ENCODE peak calls at places on chromosomes 13 and 19, in four cellular contexts. F is HepG2, H is K562, S is GM12878. C is an unnamed sample.

GRCh38 chr13:106491928-106492327 is 43.5 kb downstream of the EFNB2 start:
- DNase-seq in F (no peak), H (no peak), S (no peak), C (no peak)

GRCh38 chr19:51337141-51337860 is 4.6 kb downstream of the VSIG10L start:
- DNase-seq in F (no peak), H (no peak), S (no peak), C (no peak)

GRCh38 chr13:38872693-38873092 is 117.9 kb downstream of the STOML3 start:
- DNase-seq in F (peak), H (peak), S (no peak), C (peak)

GRCh38 chr13:39417643-39418042 is 185.3 kb downstream of the LHFPL6 start:
- DNase-seq in F (no peak), H (no peak), S (no peak), C (peak)

GRCh38 chr19:18729933-18730530 is 46.6 kb downstream of the CRTC1 start:
- DNase-seq in F (no peak), H (no peak), S (no peak), C (no peak)

GRCh38 chr19:3751236-3751635 is 10.3 kb downstream of the APBA3 start:
- DNase-seq in F (no peak), H (no peak), S (no peak), C (no peak)

GRCh38 chr13:20822406-20822805 is 48.6 kb upstream of the EEF1AKMT1 start:
- DNase-seq in F (no peak), H (no peak), S (no peak), C (no peak)

GRCh38 chr13:60661514-60661913 is 264.5 kb downstream of the TDRD3 start:
- DNase-seq in F (no peak), H (no peak), S (no peak), C (no peak)

GRCh38 chr13:28704282-28704681 is 14.5 kb downstream of the SLC46A3 start:
- DNase-seq in F (no peak), H (no peak), S (no peak), C (no peak)

GRCh38 chr13:94303644-94304174 is 175.8 kb downstream of the DCT start:
- DNase-seq in F (peak), H (no peak), S (no peak), C (no peak)

GRCh38 chr19:17873661-17874422 is 2.1 kb downstream of the SLC5A5 start:
- DNase-seq in F (no peak), H (peak), S (no peak), C (peak)

GRCh38 chr19:40921005-40921897 is 39.2 kb upstream of the CYP2A7 start:
- DNase-seq in F (peak), H (no peak), S (no peak), C (no peak)

GRCh38 chr13:39297664-39298171 is 259.5 kb downstream of the NHLRC3 start:
- DNase-seq in F (no peak), H (no peak), S (no peak), C (no peak)

GRCh38 chr19:29514525-29515232 is 11.1 kb upstream of the VSTM2B start:
- DNase-seq in F (no peak), H (no peak), S (no peak), C (no peak)

GRCh38 chr19:45824041-45824471 is 8.9 kb upstream of the RSPH6A start:
- DNase-seq in F (no peak), H (no peak), S (no peak), C (no peak)

GRCh38 chr19:16367269-16367683 is 42.6 kb downstream of the KLF2 start:
- DNase-seq in F (no peak), H (no peak), S (peak), C (no peak)

GRCh38 chr19:7862413-7862951 is 11.7 kb downstream of the PRR36 start:
- DNase-seq in F (no peak), H (peak), S (no peak), C (peak)

GRCh38 chr19:55354698-55355212 is at the start of gene COX6B2:
- DNase-seq in F (no peak), H (peak), S (no peak), C (no peak)

GRCh38 chr19:3151563-3152430 is 16.0 kb downstream of the GNA15 start:
- DNase-seq in F (no peak), H (no peak), S (no peak), C (no peak)

GRCh38 chr19:18239303-18239702 is 13.1 kb upstream of the PDE4C start:
- DNase-seq in F (no peak), H (peak), S (no peak), C (peak)

GRCh38 chr13:27493981-27494380 is 43.6 kb upstream of the MTIF3 start:
- DNase-seq in F (no peak), H (no peak), S (no peak), C (no peak)

GRCh38 chr13:48965736-48966135 is 10.0 kb upstream of the FNDC3A start:
- DNase-seq in F (no peak), H (no peak), S (no peak), C (no peak)

GRCh38 chr19:19447536-19448237 is 42.2 kb downstream of the GATAD2A start:
- DNase-seq in F (no peak), H (no peak), S (no peak), C (no peak)

GRCh38 chr19:10318807-10319426 is 3.1 kb upstream of the FDX2 start:
- DNase-seq in F (no peak), H (no peak), S (no peak), C (no peak)

GRCh38 chr13:114128624-114129522 is 3.5 kb downstream of the RASA3 start:
- DNase-seq in F (no peak), H (peak), S (peak), C (no peak)

GRCh38 chr13:103140001-103140671 is 73.9 kb upstream of the SLC10A2 start:
- DNase-seq in F (peak), H (peak), S (peak), C (peak)

DNA sequence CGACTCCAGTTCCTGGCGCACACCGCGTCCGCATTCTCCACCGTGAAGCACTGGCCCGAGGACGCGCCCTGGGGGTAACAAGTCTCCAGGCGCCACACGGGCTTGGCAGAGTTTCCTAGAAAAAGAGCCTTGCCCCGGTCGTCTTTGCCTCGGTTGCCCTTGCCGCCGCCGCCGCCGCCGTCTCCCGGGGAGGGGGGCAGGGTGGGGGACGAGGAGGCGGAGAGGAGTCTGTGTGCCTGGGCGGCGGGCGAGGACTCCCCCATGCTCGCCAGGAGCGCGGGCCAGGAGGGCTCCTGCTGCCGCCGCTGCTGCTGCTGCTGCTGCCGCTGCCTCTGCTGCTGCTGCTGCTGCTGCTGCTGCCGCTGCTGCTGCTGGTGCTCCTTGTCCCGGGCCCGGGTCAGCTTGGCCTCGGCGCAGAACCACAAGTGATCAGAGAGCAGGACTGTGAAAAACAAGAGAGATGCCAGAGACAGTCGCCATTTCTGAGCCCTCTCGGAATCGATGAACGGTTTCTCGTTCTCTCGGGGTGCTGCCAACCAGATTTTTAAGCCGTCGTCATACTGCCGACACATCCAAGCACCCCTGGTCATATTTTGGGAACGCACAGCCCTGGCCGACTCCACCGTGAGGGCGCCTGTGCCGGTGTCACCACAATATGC is 349.2 kb downstream of the LIG4 start:
- DNase-seq in F (no peak), H (peak), S (no peak), C (peak)
- TF ChIP-seq CREM in F (no peak), H (no peak), S (no peak), C (no peak)

DNA sequence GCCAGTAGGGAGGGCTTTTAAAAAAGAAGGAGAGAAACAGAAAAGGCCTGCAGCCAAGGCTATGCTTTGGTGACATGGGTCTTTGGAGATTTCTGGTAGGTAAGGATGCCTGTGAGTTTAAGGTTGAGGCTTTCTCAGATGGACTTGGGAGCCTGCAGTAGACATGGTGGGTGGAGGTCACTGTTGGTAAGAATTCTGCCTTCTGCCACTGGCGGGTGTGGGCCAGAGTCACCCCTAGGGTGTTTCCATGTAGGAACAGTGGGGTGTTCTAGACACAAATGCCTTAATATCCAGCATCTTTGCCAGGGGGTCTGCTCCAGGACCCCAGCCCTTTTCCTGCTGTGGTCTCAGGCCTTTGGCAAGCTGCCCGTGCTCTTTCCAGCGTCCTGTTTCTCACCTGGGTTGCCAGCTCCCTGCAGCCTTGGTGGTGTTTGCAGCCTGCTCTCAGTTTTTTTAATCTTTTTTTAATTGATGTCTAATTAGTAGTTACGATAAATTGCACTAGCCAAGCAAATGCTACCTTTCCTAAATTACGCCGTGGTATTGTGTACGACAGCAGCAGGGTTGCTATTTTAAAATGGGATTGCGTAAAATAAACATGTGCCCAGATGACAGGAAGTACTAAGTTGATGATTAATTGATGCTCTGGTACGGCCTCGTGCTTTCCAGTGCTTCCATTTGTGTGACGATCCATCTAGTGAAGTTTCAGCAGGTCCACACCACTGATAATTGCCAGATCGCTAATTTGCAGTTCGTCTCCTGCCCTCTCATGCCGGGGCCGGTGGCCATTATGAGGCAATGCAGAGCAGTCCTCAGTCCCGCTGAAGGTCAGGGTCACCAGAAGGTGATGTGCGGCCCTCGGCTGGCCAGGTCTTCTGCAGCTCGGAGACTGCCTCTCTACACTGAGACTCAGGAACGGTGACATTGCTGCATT is 35.3 kb upstream of the NPAS1 start:
- DNase-seq in F (peak), H (no peak), S (no peak), C (no peak)
- TF ChIP-seq CREM in F (no peak), H (no peak), S (no peak), C (no peak)

GRCh38 chr19:35033067-35034004 is 3.1 kb downstream of the SCN1B start:
- DNase-seq in F (no peak), H (no peak), S (no peak), C (no peak)

GRCh38 chr19:35030257-35031071 is at the start of gene SCN1B:
- DNase-seq in F (peak), H (peak), S (no peak), C (peak)

GRCh38 chr19:35032356-35032865 is 2.1 kb downstream of the SCN1B start:
- DNase-seq in F (no peak), H (no peak), S (no peak), C (no peak)

GRCh38 chr19:35029737-35030256 is 473 bp upstream of the SCN1B start:
- DNase-seq in F (no peak), H (peak), S (no peak), C (no peak)

DNA sequence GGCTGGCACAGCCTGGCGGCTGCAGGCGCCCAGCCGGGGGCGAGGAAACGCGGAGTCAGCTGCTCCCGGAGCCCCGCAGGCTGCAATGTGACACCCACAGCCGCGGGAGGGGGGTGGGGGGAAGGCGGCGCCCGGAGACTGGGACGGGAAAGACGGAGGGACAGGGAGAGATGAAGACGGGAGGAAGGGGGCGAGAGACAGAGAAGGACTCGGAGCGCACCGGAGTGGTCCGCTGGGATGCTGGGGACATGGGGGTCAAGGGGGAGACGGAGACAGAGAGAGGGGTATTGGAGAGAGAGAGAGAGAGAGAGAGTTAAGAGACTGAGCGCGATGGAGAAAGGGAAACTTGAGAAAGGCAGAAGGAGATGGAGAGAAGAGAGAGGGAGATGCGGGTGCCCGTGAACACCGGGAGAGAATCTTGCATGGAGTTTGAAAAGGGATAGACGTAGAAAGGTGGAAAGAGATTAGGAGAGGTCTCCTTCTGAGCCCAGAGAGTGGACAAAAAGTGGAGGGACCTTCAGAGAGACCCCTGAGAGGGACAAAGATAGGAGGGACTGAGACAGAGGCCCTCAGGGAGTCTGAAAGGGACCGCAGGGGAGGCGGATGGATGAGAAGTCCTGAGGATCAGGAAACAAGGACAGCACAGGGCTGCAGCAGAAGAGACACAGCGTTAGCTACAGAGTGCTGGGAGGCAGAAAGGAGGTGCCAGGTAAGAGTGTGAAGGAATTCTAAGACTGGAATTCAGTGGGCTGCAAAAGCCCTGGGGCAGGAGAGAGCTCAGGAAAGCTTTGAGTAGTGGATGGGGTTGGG is 1.0 kb downstream of the SCN1B start:
- DNase-seq in F (no peak), H (peak), S (no peak), C (peak)
- TF ChIP-seq CREM in F (no peak), H (no peak), S (no peak), C (no peak)

GRCh38 chr19:14114854-14115253 is 2.7 kb downstream of the PRKACA start:
- DNase-seq in F (no peak), H (peak), S (no peak), C (peak)
- TF ChIP-seq CREM in F (no peak), H (no peak), S (no peak), C (no peak)

GRCh38 chr19:38850976-38851621 is 1.3 kb upstream of the HNRNPL start:
- DNase-seq in F (no peak), H (no peak), S (no peak), C (peak)

GRCh38 chr19:38853214-38853613 is 3.4 kb upstream of the HNRNPL start:
- DNase-seq in F (no peak), H (no peak), S (no peak), C (no peak)

GRCh38 chr19:38851622-38852230 is 1.9 kb upstream of the HNRNPL start:
- DNase-seq in F (peak), H (peak), S (no peak), C (peak)

GRCh38 chr19:38850231-38850975 is 617 bp upstream of the HNRNPL start:
- DNase-seq in F (peak), H (peak), S (peak), C (peak)

GRCh38 chr19:38852231-38853044 is 2.7 kb upstream of the HNRNPL start:
- DNase-seq in F (no peak), H (peak), S (no peak), C (peak)
- TF ChIP-seq CREM in F (no peak), H (no peak), S (no peak), C (no peak)

GRCh38 chr19:44740351-44740824 is 8.1 kb upstream of the BCL3 start:
- DNase-seq in F (peak), H (peak), S (no peak), C (no peak)
- TF ChIP-seq CREM in F (no peak), H (no peak), S (no peak), C (no peak)